ENCODE peak calls at places on chromosomes 7 and 10, in ten cellular contexts. D is IMR-90; S is PC-3; F is H9; H is heart right ventricle; U is uterus; N is CD4-positive, alpha-beta memory T cell; Q is BJ; L is right lobe of liver; Z is lower lobe of right lung. W is an unnamed sample.
A peak's percentile ranks its signal among the peaks of the same experiment; 100 is the strongest.

GRCh38 chr10:119412831-119413737 is 129.4 kb downstream of the RGS10 start:
- DNase-seq in D (peak; percentile 72), S (no peak), F (peak; percentile 57), H (no peak), U (no peak), N (no peak), Q (peak; percentile 26), L (no peak), Z (no peak), W (no peak)

GRCh38 chr7:151304856-151305255 is 36.8 kb upstream of the NUB1 start:
- DNase-seq in D (no peak), S (peak; percentile 2), F (peak; percentile 73), H (no peak), U (no peak), N (no peak), Q (no peak), L (no peak), Z (no peak), W (no peak)

GRCh38 chr7:117645456-117646181 is 165.8 kb downstream of the CFTR start:
- DNase-seq in D (peak; percentile 91), S (peak; percentile 43), F (no peak), H (no peak), U (no peak), N (no peak), Q (peak; percentile 21), L (no peak), Z (no peak), W (no peak)

GRCh38 chr7:93307131-93307660 is 75.0 kb downstream of the VPS50 start:
- DNase-seq in D (peak; percentile 86), S (peak; percentile 78), F (no peak), H (no peak), U (no peak), N (no peak), Q (peak; percentile 70), L (no peak), Z (no peak), W (no peak)

GRCh38 chr10:124320778-124321432 is 97.8 kb downstream of the OAT start:
- DNase-seq in D (no peak), S (no peak), F (peak; percentile 20), H (no peak), U (no peak), N (no peak), Q (no peak), L (peak; percentile 19), Z (no peak), W (peak; percentile 54)

GRCh38 chr7:70044064-70044463 is 445.8 kb downstream of the AUTS2 start:
- DNase-seq in D (no peak), S (no peak), F (peak; percentile 72), H (no peak), U (peak; percentile 28), N (peak; percentile 30), Q (no peak), L (no peak), Z (no peak), W (no peak)

GRCh38 chr7:93620057-93620456 is 45.5 kb upstream of the CALCR start:
- DNase-seq in D (no peak), S (no peak), F (no peak), H (no peak), U (no peak), N (no peak), Q (no peak), L (no peak), Z (no peak), W (no peak)

GRCh38 chr7:120033114-120033513 is 239.9 kb upstream of the KCND2 start:
- DNase-seq in D (no peak), S (peak; percentile 7), F (peak; percentile 33), H (no peak), U (no peak), N (no peak), Q (no peak), L (no peak), Z (no peak), W (no peak)

DNA sequence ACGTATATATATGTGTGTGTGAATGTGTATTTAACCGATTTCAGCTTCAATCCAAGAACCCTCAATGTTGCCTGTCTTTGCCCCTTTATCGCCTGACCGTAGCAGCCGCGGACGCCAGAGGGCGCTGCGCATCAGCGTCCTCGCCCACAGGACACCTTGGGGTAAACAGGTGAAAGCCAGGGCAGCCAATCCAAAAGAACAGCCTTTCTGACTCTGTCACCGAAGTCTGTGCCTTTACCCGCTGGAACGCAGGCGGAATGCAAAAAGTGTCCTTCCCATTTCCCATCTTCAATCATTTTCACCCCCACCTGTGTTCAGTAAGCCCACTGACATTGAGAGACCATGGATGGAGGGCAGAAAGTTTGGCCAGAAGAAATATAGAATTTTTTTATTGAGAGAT is 3.6 kb downstream of the NXPH1 start:
- DNase-seq in D (no peak), S (peak; percentile 69), F (peak; percentile 89), H (no peak), U (no peak), N (no peak), Q (no peak), L (peak; percentile 62), Z (no peak), W (no peak)
- H3K27me3 ChIP-seq in D (peaks cover 1% of the 10 kb centered on the region), S (peaks cover 9% of the 10 kb centered on the region), F (peaks cover 77% of the 10 kb centered on the region), H (peaks cover 99% of the 10 kb centered on the region), U (peaks cover 77% of the 10 kb centered on the region), N (peaks cover 58% of the 10 kb centered on the region), Q (peaks cover 8% of the 10 kb centered on the region), L (peaks cover 48% of the 10 kb centered on the region), Z (peaks cover 99% of the 10 kb centered on the region), W (peaks cover 19% of the 10 kb centered on the region)

GRCh38 chr7:1301054-1301811 is 68.6 kb downstream of the UNCX start:
- DNase-seq in D (no peak), S (no peak), F (no peak), H (no peak), U (no peak), N (no peak), Q (no peak), L (no peak), Z (no peak), W (no peak)

GRCh38 chr7:1300636-1301035 is 68.0 kb downstream of the UNCX start:
- DNase-seq in D (no peak), S (no peak), F (no peak), H (no peak), U (no peak), N (no peak), Q (no peak), L (no peak), Z (no peak), W (no peak)

GRCh38 chr7:1301812-1302310 is 69.2 kb downstream of the UNCX start:
- DNase-seq in D (no peak), S (no peak), F (no peak), H (no peak), U (no peak), N (no peak), Q (no peak), L (no peak), Z (no peak), W (no peak)

GRCh38 chr7:1298938-1299885 is 66.5 kb downstream of the UNCX start:
- DNase-seq in D (no peak), S (no peak), F (no peak), H (no peak), U (no peak), N (no peak), Q (no peak), L (no peak), Z (no peak), W (no peak)

GRCh38 chr7:1300206-1300605 is 67.5 kb downstream of the UNCX start:
- DNase-seq in D (no peak), S (no peak), F (no peak), H (no peak), U (no peak), N (no peak), Q (no peak), L (no peak), Z (no peak), W (no peak)
- H3K27me3 ChIP-seq in D (peaks cover 58% of the 10 kb centered on the region), S (peaks cover 47% of the 10 kb centered on the region), F (no peaks in the 10 kb centered on the region), H (peaks cover 71% of the 10 kb centered on the region), U (peaks cover 18% of the 10 kb centered on the region), N (no peaks in the 10 kb centered on the region), Q (peaks cover 3% of the 10 kb centered on the region), L (no peaks in the 10 kb centered on the region), Z (peaks cover 65% of the 10 kb centered on the region), W (peaks cover 27% of the 10 kb centered on the region)

DNA sequence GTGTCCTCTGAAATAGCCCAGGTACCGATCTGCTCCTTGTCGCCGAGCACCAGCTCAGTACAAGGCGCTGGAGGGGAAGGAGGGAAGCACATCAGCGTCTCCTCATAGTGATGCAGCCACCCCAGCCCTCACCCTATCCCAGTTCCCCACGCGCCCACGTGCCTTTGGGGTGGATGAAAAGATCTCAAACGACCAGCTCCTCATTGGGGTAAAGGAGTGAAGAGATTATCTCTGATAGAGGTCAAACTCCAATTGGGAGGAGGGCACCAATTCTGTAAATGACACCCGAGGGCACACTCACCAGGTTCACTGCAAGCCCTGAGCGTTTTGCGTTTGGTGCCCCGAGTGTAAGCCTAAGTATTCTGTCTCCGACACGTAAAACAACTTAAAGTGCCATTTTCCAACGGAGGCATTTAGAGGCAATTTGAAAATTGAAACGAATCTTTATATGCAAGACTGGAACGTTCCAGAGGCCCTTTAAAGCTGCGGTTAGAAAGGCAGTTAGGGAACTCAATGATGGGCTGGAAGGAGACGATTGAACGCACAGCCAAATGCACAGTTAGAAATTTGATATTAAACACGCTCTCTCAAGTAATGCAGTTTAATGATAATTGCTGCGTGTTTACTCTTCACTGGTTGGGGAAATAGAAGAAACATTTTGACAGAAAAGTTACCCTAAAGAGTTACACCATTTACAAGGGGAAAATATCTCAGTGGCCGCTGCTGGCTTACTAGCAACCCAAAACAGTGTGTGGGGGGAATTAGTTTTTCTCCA is 8.9 kb upstream of the EMX2 start:
- DNase-seq in D (no peak), S (no peak), F (no peak), H (no peak), U (peak; percentile 77), N (no peak), Q (no peak), L (no peak), Z (no peak), W (peak; percentile 55)
- H3K27me3 ChIP-seq in D (peaks cover 72% of the 10 kb centered on the region), S (peaks cover 81% of the 10 kb centered on the region), F (peaks cover 85% of the 10 kb centered on the region), H (peaks cover 99% of the 10 kb centered on the region), U (no peaks in the 10 kb centered on the region), N (peaks cover 23% of the 10 kb centered on the region), Q (peaks cover 44% of the 10 kb centered on the region), L (peaks cover 61% of the 10 kb centered on the region), Z (peaks cover 97% of the 10 kb centered on the region), W (peaks cover 32% of the 10 kb centered on the region)

GRCh38 chr7:27172823-27173411 is 1.2 kb downstream of the HOXA10 start:
- DNase-seq in D (no peak), S (peak; percentile 87), F (peak; percentile 48), H (no peak), U (peak; percentile 94), N (no peak), Q (peak; percentile 79), L (peak; percentile 40), Z (peak; percentile 40), W (peak; percentile 65)

GRCh38 chr7:27173412-27174076 is 576 bp downstream of the HOXA10 start:
- DNase-seq in D (no peak), S (no peak), F (peak; percentile 46), H (no peak), U (peak; percentile 45), N (no peak), Q (no peak), L (peak; percentile 40), Z (peak; percentile 48), W (no peak)

GRCh38 chr7:27175005-27175625 is 995 bp upstream of the HOXA10 start:
- DNase-seq in D (no peak), S (peak; percentile 89), F (peak; percentile 36), H (no peak), U (peak; percentile 54), N (no peak), Q (peak; percentile 41), L (peak; percentile 36), Z (no peak), W (no peak)

GRCh38 chr7:27175626-27176342 is 1.7 kb upstream of the HOXA10 start:
- DNase-seq in D (no peak), S (no peak), F (peak; percentile 55), H (no peak), U (peak; percentile 27), N (no peak), Q (no peak), L (peak; percentile 35), Z (no peak), W (peak; percentile 44)

DNA sequence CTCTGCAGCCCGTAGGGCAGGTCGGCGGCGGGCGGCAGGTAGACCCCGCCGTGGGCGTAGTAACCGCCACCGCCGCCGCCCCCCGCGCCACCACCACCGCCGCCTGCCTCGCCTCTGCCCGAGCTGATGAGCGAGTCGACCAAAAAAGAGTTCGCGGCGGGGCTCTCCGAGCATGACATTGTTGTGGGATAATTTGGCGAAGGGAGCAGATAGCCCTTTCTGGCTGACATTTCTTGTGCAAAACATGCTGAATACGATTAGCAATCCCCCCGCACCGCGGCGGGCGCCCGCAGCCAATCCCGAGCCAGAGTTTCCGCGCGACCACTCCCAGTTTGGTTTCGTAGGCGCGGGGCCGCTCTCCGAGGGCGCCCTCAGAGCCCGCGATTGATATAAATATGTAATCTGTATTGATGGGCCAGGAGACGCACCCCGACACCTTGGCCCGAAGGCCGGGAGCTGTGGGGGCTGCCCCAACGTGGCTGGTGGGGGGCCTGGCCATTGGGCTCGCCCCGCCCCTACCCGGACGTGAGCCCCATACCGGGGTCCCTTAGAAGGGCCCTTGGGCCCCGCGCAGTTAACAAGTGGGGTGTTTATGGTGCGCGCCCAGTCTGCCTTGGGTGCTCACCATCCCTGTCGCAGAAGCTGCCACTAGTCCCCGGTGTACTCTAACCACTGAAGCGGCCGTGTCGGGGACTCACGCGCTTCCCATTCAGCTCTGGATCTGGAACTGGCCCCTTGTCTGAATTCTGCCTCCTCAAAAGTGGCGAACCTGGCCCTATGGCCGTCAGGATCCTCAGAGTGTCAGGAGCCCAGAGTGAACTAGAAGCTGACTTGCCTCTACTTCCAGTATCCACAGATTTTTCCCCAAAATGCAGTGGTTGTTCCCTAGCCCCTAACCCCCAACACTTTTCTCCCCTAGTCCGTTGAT is at the start of gene HOXA10:
- DNase-seq in D (no peak), S (peak; percentile 73), F (peak; percentile 52), H (no peak), U (peak; percentile 87), N (no peak), Q (peak; percentile 43), L (peak; percentile 31), Z (peak; percentile 43), W (no peak)
- H3K27me3 ChIP-seq in D (peaks cover 88% of the 10 kb centered on the region), S (no peaks in the 10 kb centered on the region), F (peaks cover 97% of the 10 kb centered on the region), H (peaks cover 100% of the 10 kb centered on the region), U (no peaks in the 10 kb centered on the region), N (peaks cover 60% of the 10 kb centered on the region), Q (no peaks in the 10 kb centered on the region), L (peaks cover 96% of the 10 kb centered on the region), Z (peaks cover 100% of the 10 kb centered on the region), W (peaks cover 52% of the 10 kb centered on the region)

W was measured in ascending aorta.